ENCODE peak calls at places on chromosome 10, in five cellular contexts. J, S, C, E and W are unnamed samples. For H3K4me1, the result is how much of the 10 kb centered on the place peaks cover.

GRCh38 chr10:95261926-95262325 is 28.9 kb downstream of the PDLIM1 start:
- DNase-seq in J (no peak), S (no peak), E (no peak), C (no peak), W (no peak)

GRCh38 chr10:114336823-114337509 is 67.3 kb downstream of the AFAP1L2 start:
- DNase-seq in C (no peak), S (no peak), J (no peak), E (no peak), W (no peak)

GRCh38 chr10:11082551-11082950 is 64.9 kb downstream of the CELF2 start:
- DNase-seq in J (no peak), E (no peak), C (no peak), S (no peak), W (no peak)

GRCh38 chr10:87053577-87054181 is 33.6 kb downstream of the FAM25A start:
- DNase-seq in J (no peak), E (no peak), C (no peak), S (no peak), W (no peak)

GRCh38 chr10:18364987-18365775 is 225.0 kb downstream of the CACNB2 start:
- DNase-seq in E (no peak), S (no peak), C (no peak), J (no peak), W (no peak)

GRCh38 chr10:93330824-93331223 is 151.3 kb downstream of the MYOF start:
- DNase-seq in C (no peak), S (no peak), E (no peak), J (no peak), W (no peak)

GRCh38 chr10:49138361-49138891 is 4.6 kb upstream of the FAM170B start:
- DNase-seq in J (no peak), C (no peak), E (peak), S (peak), W (no peak)

GRCh38 chr10:78870458-78870857 is 198.3 kb upstream of the ZMIZ1 start:
- DNase-seq in J (no peak), S (no peak), E (no peak), C (no peak), W (no peak)

GRCh38 chr10:88763441-88763840 is 3.6 kb downstream of the LIPN start:
- DNase-seq in J (no peak), E (no peak), C (no peak), S (no peak), W (no peak)

GRCh38 chr10:106734220-106734619 is 430.3 kb downstream of the SORCS1 start:
- DNase-seq in E (no peak), S (no peak), J (no peak), C (no peak), W (no peak)

GRCh38 chr10:48811917-48812316 is 127.2 kb downstream of the WDFY4 start:
- DNase-seq in J (no peak), C (no peak), E (no peak), S (no peak), W (no peak)

GRCh38 chr10:111098679-111099437 is 22.0 kb downstream of the ADRA2A start:
- DNase-seq in C (no peak), J (peak), S (no peak), E (no peak), W (no peak)

GRCh38 chr10:4384254-4384653 is 441.8 kb upstream of the AKR1E2 start:
- DNase-seq in E (no peak), S (no peak), C (no peak), J (no peak), W (no peak)

GRCh38 chr10:29669149-29669548 is 34.4 kb upstream of the SVIL start:
- DNase-seq in J (no peak), E (peak), C (peak), S (no peak), W (peak)

GRCh38 chr10:99809931-99810615 is 27.6 kb downstream of the ABCC2 start:
- DNase-seq in E (no peak), S (no peak), C (no peak), J (no peak), W (no peak)

GRCh38 chr10:77236700-77237099 is 400.9 kb downstream of the KCNMA1 start:
- DNase-seq in S (no peak), C (peak), J (no peak), E (no peak), W (no peak)

GRCh38 chr10:91672021-91672608 is 39.2 kb upstream of the PPP1R3C start:
- DNase-seq in J (no peak), S (no peak), C (peak), E (no peak), W (no peak)

GRCh38 chr10:132712291-132712690 is 73.7 kb downstream of the NKX6-2 start:
- DNase-seq in J (no peak), E (peak), C (no peak), S (no peak), W (no peak)

GRCh38 chr10:20944789-20945502 is 47.8 kb upstream of the NEBL start:
- DNase-seq in J (no peak), S (no peak), E (no peak), C (no peak), W (no peak)

GRCh38 chr10:113494736-113495135 is 58.1 kb upstream of the HABP2 start:
- DNase-seq in J (no peak), E (no peak), C (no peak), S (no peak), W (no peak)

GRCh38 chr10:110802090-110802489 is 69.6 kb upstream of the PDCD4 start:
- DNase-seq in S (no peak), E (no peak), J (no peak), C (no peak), W (no peak)

GRCh38 chr10:1403508-1404230 is 333.7 kb downstream of the ADARB2 start:
- DNase-seq in S (no peak), C (no peak), J (no peak), E (no peak), W (no peak)

GRCh38 chr10:97422921-97423420 is 3.0 kb upstream of the PGAM1 start:
- DNase-seq in E (no peak), J (no peak), S (peak), C (peak), W (no peak)

GRCh38 chr10:72263613-72264241 is 10.0 kb upstream of the DDIT4 start:
- DNase-seq in E (no peak), S (no peak), C (peak), J (no peak), W (no peak)

GRCh38 chr10:25278180-25278579 is 103.4 kb downstream of the GPR158 start:
- DNase-seq in E (no peak), C (no peak), S (no peak), J (no peak), W (no peak)

GRCh38 chr10:47277352-47278151 is 22.4 kb upstream of the GDF10 start:
- DNase-seq in S (no peak), C (peak), J (no peak), E (no peak), W (no peak)

GRCh38 chr10:97640868-97641811 is 669 bp downstream of the PI4K2A start:
- DNase-seq in E (peak), C (no peak), J (no peak), S (peak), W (peak)

GRCh38 chr10:3106908-3107425 is 39.6 kb downstream of the PFKP start:
- DNase-seq in E (no peak), S (no peak), J (no peak), C (no peak), W (no peak)

GRCh38 chr10:12587408-12587807 is 238.1 kb downstream of the CAMK1D start:
- DNase-seq in E (no peak), C (peak), S (no peak), J (no peak), W (no peak)

GRCh38 chr10:99548041-99548530 is 15.3 kb downstream of the NKX2-3 start:
- DNase-seq in J (peak), E (no peak), C (peak), S (no peak), W (no peak)

GRCh38 chr10:52346394-52347326 is 32.6 kb downstream of the DKK1 start:
- DNase-seq in J (no peak), S (no peak), E (no peak), C (no peak), W (no peak)

GRCh38 chr10:22325272-22325947 is 4.5 kb downstream of the BMI1 start:
- DNase-seq in C (peak), S (peak), E (peak), J (no peak), W (peak)

GRCh38 chr10:865257-865656 is 66.2 kb downstream of the LARP4B start:
- DNase-seq in J (no peak), E (no peak), C (no peak), S (no peak), W (no peak)

DNA sequence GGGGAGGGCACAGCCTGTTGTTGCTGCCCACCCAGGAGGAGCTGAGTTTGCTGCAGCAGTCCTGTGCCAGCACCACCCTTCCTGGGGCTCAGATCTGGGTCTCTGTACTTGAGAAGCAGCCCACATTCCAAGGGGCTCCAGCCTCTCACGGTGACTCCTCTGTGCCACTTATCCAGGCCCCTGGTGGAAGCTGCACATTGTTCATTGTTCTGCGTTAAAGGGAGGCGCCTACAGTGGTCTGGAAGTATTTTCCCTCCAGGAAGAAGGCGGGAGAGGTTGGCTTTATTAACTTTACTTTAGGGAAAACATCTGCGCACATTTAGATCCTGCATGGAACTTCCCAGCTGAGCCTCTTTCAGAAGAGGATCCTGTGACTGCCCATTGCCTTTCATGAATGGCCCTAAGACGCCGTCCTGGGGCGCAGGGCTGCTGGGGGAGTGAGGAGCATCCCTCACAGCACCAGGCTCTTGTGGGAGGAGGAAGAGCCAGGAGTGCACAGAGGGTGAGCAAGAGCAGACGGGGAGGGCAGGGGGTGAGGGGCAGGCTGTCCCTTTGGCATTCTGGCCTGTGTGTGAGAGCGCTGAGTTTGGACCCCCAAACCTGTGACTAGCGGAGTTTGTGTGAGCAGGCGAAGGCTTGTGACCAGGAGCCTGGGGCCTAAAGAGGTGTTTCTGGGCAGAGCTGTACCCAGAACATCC is 98.6 kb upstream of the BTBD16 start:
- DNase-seq in J (no peak), E (no peak), S (no peak), C (no peak), W (no peak)
- H3K4me1 ChIP-seq in J (under half), E (under half), S (under half), C (under half), W (under half)

DNA sequence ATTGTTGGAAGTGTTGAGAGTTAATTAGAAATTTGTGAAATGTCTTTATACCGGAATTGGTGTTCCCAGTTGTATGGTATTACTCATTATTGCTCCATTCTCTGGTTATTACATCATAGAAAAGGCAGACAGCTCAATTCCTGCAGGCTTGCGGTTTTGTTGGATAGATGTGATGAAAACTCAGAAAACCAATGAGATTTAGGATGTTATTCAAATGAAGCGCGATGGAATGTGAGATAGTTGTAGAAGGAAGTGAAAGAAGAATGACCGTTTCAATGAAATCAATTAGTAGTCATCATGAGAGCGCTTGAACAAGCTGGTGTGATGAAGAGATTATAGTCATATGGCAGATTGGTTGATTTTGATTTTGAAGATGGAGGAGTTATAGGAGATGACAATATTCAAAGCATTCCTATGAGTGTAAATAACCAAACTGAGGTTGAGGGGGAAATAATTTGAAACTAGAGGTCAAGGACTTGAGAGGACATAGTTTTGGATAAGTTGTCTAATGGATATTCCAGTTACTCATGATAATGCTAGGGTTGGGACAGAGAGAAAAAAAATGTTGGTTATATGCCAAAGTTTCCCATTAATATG is 991.5 kb downstream of the NRG3 start:
- DNase-seq in C (no peak), S (no peak), E (no peak), J (no peak), W (no peak)
- H3K27ac ChIP-seq in C (no peak), S (no peak), E (no peak), J (no peak), W (no peak)

GRCh38 chr10:14975672-14976273 is 16.6 kb downstream of the MEIG1 start:
- DNase-seq in C (no peak), J (peak), E (no peak), S (no peak), W (no peak)
- TF ChIP-seq CTCF in C (no peak), J (peak), E (no peak), S (no peak), W (no peak)

GRCh38 chr10:129039406-129040345 is 427.4 kb upstream of the MGMT start:
- DNase-seq in J (no peak), C (no peak), S (no peak), E (no peak), W (no peak)

GRCh38 chr10:129038490-129039011 is 428.5 kb upstream of the MGMT start:
- DNase-seq in J (no peak), S (no peak), E (no peak), C (no peak), W (no peak)

GRCh38 chr10:129040377-129040776 is 426.7 kb upstream of the MGMT start:
- DNase-seq in S (no peak), E (no peak), J (no peak), C (no peak), W (no peak)

GRCh38 chr10:129042747-129043146 is 424.3 kb upstream of the MGMT start:
- DNase-seq in S (no peak), C (no peak), E (no peak), J (no peak), W (no peak)

GRCh38 chr10:129041916-129042315 is 425.1 kb upstream of the MGMT start:
- DNase-seq in S (no peak), J (no peak), C (no peak), E (no peak), W (no peak)
- H3K4me1 ChIP-seq in S (under half), J (under half), C (under half), E (under half), W (under half)

DNA sequence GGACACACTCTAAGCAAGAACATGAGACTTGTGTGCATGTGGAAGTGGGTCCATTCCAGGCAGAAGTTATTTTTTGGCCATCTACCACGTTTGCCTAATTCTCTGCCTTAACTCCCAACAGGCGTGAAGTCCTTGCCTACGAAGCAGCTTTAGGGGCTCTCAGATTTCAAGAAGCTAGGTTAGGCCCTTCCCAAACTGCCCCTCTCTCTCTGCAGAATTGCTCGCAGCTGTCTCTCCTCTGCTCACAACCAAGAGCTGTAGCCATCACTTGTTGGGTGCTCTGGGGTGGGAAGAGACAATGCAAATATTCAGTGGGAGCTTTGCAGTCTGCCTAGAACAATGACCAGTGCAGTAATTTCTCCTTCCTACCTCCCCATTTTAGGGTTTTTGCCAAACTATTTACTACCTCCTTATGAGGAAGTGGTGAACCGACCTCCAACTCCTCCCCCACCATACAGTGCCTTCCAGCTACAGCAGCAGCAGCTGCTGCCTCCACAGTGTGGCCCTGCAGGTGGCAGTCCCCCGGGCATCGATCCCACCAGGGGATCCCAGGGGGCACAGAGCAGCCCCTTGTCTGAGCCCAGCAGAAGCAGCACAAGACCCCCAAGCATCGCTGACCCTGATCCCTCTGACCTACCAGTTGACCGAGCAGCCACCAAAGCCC is 24.9 kb downstream of the CYP17A1 start:
- DNase-seq in S (no peak), E (no peak), C (no peak), J (no peak), W (peak)
- H3K27ac ChIP-seq in S (no peak), E (no peak), C (no peak), J (no peak), W (no peak)

GRCh38 chr10:61943699-61944444 is 42.4 kb downstream of the ARID5B start:
- DNase-seq in S (no peak), C (peak), J (no peak), E (no peak), W (no peak)
- TF ChIP-seq CTCF in S (no peak), C (peak), J (no peak), E (peak), W (no peak)

DNA sequence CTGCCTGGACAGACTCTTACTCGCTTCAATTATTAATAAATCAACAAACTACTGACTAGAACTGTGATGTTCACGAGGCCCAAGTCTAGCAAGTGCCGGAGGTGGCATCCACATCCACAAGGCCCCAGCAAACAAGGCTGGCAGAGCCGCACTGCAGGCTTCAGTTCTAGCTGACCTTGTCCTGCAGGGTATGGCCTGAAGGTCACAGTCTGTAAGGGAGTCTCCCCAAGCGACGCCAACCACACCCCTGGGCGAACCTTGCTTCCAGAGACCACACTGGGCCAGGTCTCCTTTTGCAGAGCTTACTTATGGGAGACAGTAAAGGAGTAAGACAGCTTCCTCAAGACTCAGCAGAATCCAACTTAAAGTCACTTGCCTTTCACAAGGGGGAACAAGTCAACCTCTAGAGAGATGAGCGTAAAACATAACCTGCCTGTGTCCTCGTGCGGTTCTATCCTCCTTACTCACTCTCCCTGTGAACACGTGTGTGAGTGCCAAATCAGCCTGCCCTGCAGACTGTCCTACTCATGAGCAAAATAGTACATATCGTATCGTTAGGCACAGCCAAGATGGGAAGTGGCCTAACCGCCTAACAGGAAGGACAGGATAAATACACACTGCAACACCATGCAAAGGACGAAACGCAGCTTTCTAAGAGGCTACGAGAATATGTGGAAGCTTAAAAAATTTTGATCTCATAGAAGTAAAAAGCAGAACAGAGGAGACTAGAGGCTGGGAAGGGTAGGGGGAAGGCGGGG is 22.7 kb downstream of the FAM53B start:
- DNase-seq in E (no peak), J (no peak), S (peak), C (no peak), W (peak)
- H3K4me1 ChIP-seq in E (half or more), J (under half), S (half or more), C (under half), W (half or more)

DNA sequence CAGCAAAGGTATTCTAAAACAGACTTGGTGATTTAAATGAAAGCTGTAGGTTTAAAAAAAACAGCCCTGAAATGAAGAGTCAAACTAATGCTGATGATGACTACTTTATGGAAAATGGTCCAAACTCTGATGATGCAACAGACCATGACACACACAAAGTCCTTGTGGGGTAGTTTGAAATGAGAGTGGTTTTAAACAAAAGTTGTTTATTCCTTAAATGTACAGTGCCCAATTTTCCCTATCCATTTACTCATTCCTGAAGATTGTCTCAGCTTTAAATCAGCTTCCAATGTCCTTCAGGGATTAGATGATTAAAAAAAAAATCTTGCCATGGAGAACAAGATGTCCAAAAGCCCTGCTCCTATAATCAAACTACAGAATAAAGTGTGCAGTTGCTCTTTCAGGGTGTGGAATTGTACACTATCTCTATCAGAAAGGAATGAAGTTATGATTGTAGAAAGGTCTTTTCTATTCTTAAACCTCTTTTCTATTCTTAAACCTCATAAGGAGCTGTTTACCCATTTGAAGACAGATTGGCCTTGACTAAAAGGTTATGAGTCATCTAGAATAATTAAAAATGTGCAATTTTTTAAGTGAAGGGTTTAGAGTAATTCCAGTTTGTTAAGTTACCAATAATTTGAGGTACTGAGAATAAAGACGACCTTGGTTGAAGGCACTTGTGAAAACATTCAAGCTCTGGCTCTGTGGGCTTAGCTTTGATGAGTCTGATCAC is 70.2 kb upstream of the ITGA8 start:
- DNase-seq in E (no peak), C (no peak), J (no peak), S (no peak), W (no peak)
- H3K27ac ChIP-seq in E (no peak), C (no peak), J (no peak), S (no peak), W (no peak)